ENCODE peak calls at places on chromosome 3, in seven cellular contexts. P is neuronal stem cell, E is IMR-90, T is mesenchymal stem cell, I is mesendoderm, Q is H9, K is H1. V is an unnamed sample.

GRCh38 chr3:31165399-31165860 is 271.0 kb upstream of the GADL1 start:
- DNase-seq in T (peak), P (no peak), K (no peak), Q (no peak), I (peak), E (peak), V (no peak)

GRCh38 chr3:86229086-86229774 is 761.7 kb downstream of the VGLL3 start:
- DNase-seq in T (no peak), K (no peak), I (no peak), Q (no peak), E (no peak), P (no peak), V (no peak)

GRCh38 chr3:196339044-196339443 is 856 bp upstream of the TM4SF19 start:
- DNase-seq in P (no peak), Q (no peak), I (no peak), E (no peak), T (no peak), K (no peak), V (no peak)

GRCh38 chr3:139677341-139678155 is at the start of gene NMNAT3:
- DNase-seq in I (peak), Q (peak), P (peak), T (peak), K (peak), E (peak), V (peak)

GRCh38 chr3:41126961-41127360 is 72.3 kb upstream of the CTNNB1 start:
- DNase-seq in K (no peak), P (no peak), I (no peak), T (no peak), Q (no peak), E (no peak), V (no peak)

GRCh38 chr3:179446501-179446900 is 4.8 kb downstream of the GNB4 start:
- DNase-seq in K (no peak), E (peak), P (no peak), I (peak), T (peak), Q (no peak), V (peak)

GRCh38 chr3:67654832-67655152 is 380 bp upstream of the SUCLG2 start:
- DNase-seq in E (no peak), I (no peak), K (no peak), T (no peak), P (no peak), Q (no peak), V (no peak)

GRCh38 chr3:99544819-99545281 is 93.5 kb upstream of the COL8A1 start:
- DNase-seq in T (peak), P (no peak), I (no peak), K (no peak), E (peak), Q (no peak), V (peak)

GRCh38 chr3:151282921-151283320 is 4.6 kb upstream of the P2RY14 start:
- DNase-seq in K (no peak), T (peak), P (peak), I (peak), Q (no peak), E (peak), V (peak)

GRCh38 chr3:13111874-13112520 is 38.8 kb upstream of the IQSEC1 start:
- DNase-seq in Q (no peak), K (no peak), P (no peak), I (no peak), T (no peak), E (no peak), V (no peak)

GRCh38 chr3:13015286-13016082 is 57.7 kb downstream of the IQSEC1 start:
- DNase-seq in I (no peak), K (no peak), Q (no peak), E (no peak), P (no peak), T (no peak), V (no peak)

GRCh38 chr3:136671921-136672320 is 80.3 kb downstream of the STAG1 start:
- DNase-seq in I (no peak), K (no peak), Q (no peak), E (peak), T (peak), P (no peak), V (peak)

GRCh38 chr3:111282024-111282423 is 210.4 kb downstream of the NECTIN3 start:
- DNase-seq in I (no peak), K (no peak), P (no peak), Q (no peak), T (no peak), E (no peak), V (no peak)

GRCh38 chr3:13235079-13235478 is 161.8 kb upstream of the IQSEC1 start:
- DNase-seq in E (no peak), K (no peak), Q (no peak), I (no peak), P (no peak), T (no peak), V (no peak)

GRCh38 chr3:53073553-53074365 is 27.9 kb upstream of the SFMBT1 start:
- DNase-seq in K (no peak), P (no peak), E (no peak), Q (peak), T (no peak), I (no peak), V (no peak)

GRCh38 chr3:192444096-192444790 is 283.1 kb downstream of the FGF12 start:
- DNase-seq in K (peak), E (peak), Q (peak), P (peak), I (peak), T (peak), V (peak)

GRCh38 chr3:22569570-22569969 is 633.6 kb upstream of the UBE2E2 start:
- DNase-seq in K (no peak), P (no peak), T (no peak), E (no peak), Q (no peak), I (peak), V (peak)

GRCh38 chr3:74845086-74845485 is 230.6 kb upstream of the CNTN3 start:
- DNase-seq in I (no peak), E (no peak), Q (no peak), T (no peak), P (no peak), K (no peak), V (peak)

GRCh38 chr3:46480481-46481195 is 15.9 kb upstream of the LTF start:
- DNase-seq in T (no peak), P (no peak), K (no peak), Q (no peak), E (no peak), I (no peak), V (no peak)

GRCh38 chr3:107412376-107412775 is 35.1 kb downstream of the CCDC54 start:
- DNase-seq in Q (no peak), I (no peak), P (no peak), T (no peak), E (peak), K (no peak), V (no peak)
- H3K23ac ChIP-seq in Q (no peak), I (no peak), P (no peak), T (no peak), E (no peak), K (no peak), V (no peak)

GRCh38 chr3:160403028-160403545 is 3.6 kb downstream of the SMC4 start:
- DNase-seq in I (no peak), P (no peak), Q (no peak), E (peak), K (no peak), T (peak), V (no peak)

GRCh38 chr3:160401301-160402095 is 2.0 kb downstream of the SMC4 start:
- DNase-seq in P (no peak), Q (no peak), I (peak), T (peak), K (no peak), E (peak), V (peak)

GRCh38 chr3:160400631-160401150 is 1.2 kb downstream of the SMC4 start:
- DNase-seq in I (peak), T (no peak), P (no peak), E (no peak), K (no peak), Q (no peak), V (peak)

GRCh38 chr3:160402249-160403027 is 3.0 kb downstream of the SMC4 start:
- DNase-seq in Q (no peak), I (no peak), K (no peak), E (no peak), P (no peak), T (no peak), V (no peak)

GRCh38 chr3:160403796-160404510 is 4.5 kb downstream of the SMC4 start:
- DNase-seq in P (no peak), Q (no peak), T (peak), E (peak), K (no peak), I (no peak), V (no peak)
- H2BK5ac ChIP-seq in P (no peak), Q (no peak), T (no peak), E (peak), K (no peak), I (no peak), V (no peak)

GRCh38 chr3:8482960-8483665 is 18.5 kb upstream of the LMCD1 start:
- DNase-seq in K (no peak), T (peak), I (no peak), P (no peak), Q (no peak), E (peak), V (peak)
- H3K4me2 ChIP-seq in K (no peak), T (no peak), I (no peak), P (no peak), Q (no peak), E (peak), V (no peak)

GRCh38 chr3:3815206-3815605 is 16.0 kb downstream of the LRRN1 start:
- DNase-seq in P (no peak), T (no peak), Q (no peak), I (no peak), K (no peak), E (no peak), V (no peak)

GRCh38 chr3:3821780-3822179 is 22.5 kb downstream of the LRRN1 start:
- DNase-seq in T (no peak), Q (no peak), I (no peak), P (no peak), E (no peak), K (no peak), V (no peak)

GRCh38 chr3:3817870-3818269 is 18.6 kb downstream of the LRRN1 start:
- DNase-seq in E (no peak), Q (no peak), P (no peak), I (no peak), T (no peak), K (no peak), V (no peak)
- H3K23ac ChIP-seq in E (no peak), Q (no peak), P (no peak), I (no peak), T (no peak), K (no peak), V (no peak)

GRCh38 chr3:16106050-16106449 is 68.4 kb upstream of the GALNT15 start:
- DNase-seq in E (no peak), P (no peak), K (no peak), I (no peak), Q (no peak), T (no peak), V (no peak)
- H2BK5ac ChIP-seq in E (peak), P (no peak), K (no peak), I (no peak), Q (no peak), T (no peak), V (no peak)

DNA sequence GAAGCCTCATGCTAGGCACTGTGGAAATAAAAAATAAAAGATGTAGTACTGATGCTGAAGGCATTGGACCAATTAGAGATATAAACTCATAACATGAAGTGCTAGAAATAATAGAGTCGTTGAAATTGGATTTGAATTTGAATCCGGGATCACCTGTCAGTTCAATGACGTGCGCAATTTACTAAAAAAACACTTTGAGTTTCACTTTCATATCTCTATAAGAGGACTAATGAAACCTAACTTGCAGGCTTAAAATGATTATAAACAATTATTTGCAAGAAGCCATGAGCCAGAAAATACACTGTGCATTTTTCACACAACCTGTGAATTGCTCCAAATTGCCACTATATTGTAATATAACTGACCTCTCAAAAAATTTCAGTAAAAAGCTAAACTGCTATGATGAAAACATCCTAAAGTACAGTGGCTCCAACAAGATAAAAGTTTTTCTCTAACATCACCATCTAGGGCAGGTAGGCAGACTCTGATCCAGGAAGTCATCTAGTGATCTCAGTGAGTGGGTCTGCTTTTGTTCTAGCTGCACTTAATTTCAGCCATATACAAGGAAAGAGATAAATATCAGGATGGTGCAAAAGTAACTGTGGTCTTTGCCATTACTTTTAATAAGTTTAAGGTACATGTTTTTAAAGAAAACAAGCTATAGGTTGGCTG is 440.2 kb downstream of the CNTN6 start:
- DNase-seq in P (no peak), T (no peak), Q (no peak), E (no peak), I (no peak), K (no peak), V (no peak)
- H3K4me2 ChIP-seq in P (no peak), T (no peak), Q (no peak), E (no peak), I (no peak), K (no peak), V (no peak)

GRCh38 chr3:190972196-190972595 is 109.7 kb upstream of the GMNC start:
- DNase-seq in Q (no peak), E (no peak), K (no peak), P (no peak), T (no peak), I (no peak), V (no peak)
- H3K23ac ChIP-seq in Q (no peak), E (no peak), K (no peak), P (no peak), T (no peak), I (no peak), V (no peak)

DNA sequence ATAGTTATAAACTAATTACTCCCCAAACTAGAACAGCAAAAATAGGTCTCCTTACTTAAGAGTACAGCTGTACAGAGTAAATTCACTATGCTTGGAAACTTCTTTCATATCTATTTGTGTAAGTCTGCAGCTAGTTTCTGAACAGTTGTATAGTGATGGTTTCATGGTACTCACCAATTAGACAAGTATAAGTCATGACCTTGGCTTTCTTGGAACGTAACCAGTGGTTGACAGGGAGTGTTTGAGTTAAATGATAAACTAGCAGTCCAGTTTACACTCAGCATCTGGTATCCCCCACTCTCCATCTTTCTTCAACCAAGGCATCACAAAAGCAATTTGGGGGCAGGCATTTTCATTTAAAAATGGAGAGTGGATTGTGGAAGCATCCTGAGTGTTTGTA is 25.9 kb downstream of the MME start:
- DNase-seq in P (no peak), I (no peak), K (no peak), Q (no peak), T (peak), E (peak), V (no peak)
- H2BK5ac ChIP-seq in P (no peak), I (no peak), K (no peak), Q (no peak), T (no peak), E (no peak), V (no peak)

GRCh38 chr3:71785594-71786472 is 885 bp upstream of the PROK2 start:
- DNase-seq in I (peak), Q (no peak), P (peak), K (no peak), E (no peak), T (no peak), V (no peak)

GRCh38 chr3:71784201-71784913 is 591 bp downstream of the PROK2 start:
- DNase-seq in Q (no peak), P (peak), T (no peak), E (no peak), I (no peak), K (no peak), V (no peak)

GRCh38 chr3:71787851-71788405 is 3.0 kb upstream of the PROK2 start:
- DNase-seq in I (no peak), E (no peak), T (no peak), P (no peak), K (no peak), Q (no peak), V (no peak)

GRCh38 chr3:71786551-71786950 is 1.6 kb upstream of the PROK2 start:
- DNase-seq in P (no peak), I (peak), T (no peak), E (no peak), K (no peak), Q (no peak), V (no peak)

DNA sequence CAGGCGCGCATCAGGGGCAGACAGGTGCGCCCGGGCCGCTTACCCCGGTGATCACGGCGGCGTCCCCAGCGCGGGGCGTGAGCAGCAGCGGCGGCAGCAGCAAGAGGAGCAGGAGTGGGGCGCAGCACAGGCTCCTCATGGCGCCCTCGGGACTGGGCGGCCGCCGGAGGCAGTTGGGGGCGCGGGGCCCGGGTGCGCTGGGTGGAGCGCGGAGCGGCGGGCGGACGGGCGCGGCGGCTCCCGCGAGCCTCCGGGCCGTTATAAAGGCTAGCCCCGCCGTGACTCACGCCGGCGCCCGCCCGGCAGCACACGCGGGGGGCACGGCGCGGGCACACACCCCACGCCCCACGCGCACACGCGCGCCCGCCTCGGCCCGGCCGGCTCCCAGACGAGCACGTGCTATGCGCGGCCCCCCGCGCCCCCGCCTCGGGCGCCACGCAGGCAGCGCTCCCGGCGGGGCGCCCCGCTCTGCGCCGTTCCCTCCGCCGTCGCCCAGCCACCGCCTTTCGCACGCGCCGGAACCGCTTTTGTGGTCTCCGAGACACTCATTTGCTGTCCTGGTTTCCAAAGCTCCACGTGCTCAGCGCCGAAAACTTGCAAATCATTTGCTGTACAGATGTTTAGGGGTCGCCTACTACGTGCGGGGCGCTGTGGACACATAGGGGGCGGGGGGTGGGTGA is at the start of gene PROK2:
- DNase-seq in K (no peak), P (peak), E (no peak), Q (peak), T (no peak), I (peak), V (no peak)
- H3K4me2 ChIP-seq in K (peak), P (peak), E (no peak), Q (peak), T (peak), I (peak), V (peak)

GRCh38 chr3:101561630-101562328 is at the start of gene TRMT10C:
- DNase-seq in T (peak), Q (peak), P (peak), I (peak), E (peak), K (peak), V (peak)
- H3K23ac ChIP-seq in T (no peak), Q (no peak), P (no peak), I (no peak), E (peak), K (no peak), V (peak)